ENCODE peak calls at places on chromosomes 4 and X, in nine cellular contexts. One of them, this sample, is unnamed.

GRCh38 chrX:111348363-111348927 is 63.5 kb downstream of the DCX start:
- DNase-seq in CD8-positive, alpha-beta T cell: no peak
- DNase-seq in hepatocyte: no peak
- DNase-seq in cardiac muscle cell: no peak
- DNase-seq in CD4-positive, alpha-beta T cell: no peak
- DNase-seq in RWPE1: no peak
- DNase-seq in H9: no peak
- DNase-seq in nephron progenitor cell: no peak
- DNase-seq in dorsolateral prefrontal cortex: no peak
- DNase-seq in this sample: no peak

GRCh38 chr4:186746581-186746980 is 22.9 kb upstream of the FAT1 start:
- DNase-seq in dorsolateral prefrontal cortex: no peak
- DNase-seq in cardiac muscle cell: no peak
- DNase-seq in hepatocyte: no peak
- DNase-seq in nephron progenitor cell: no peak
- DNase-seq in CD8-positive, alpha-beta T cell: no peak
- DNase-seq in RWPE1: no peak
- DNase-seq in H9: no peak
- DNase-seq in CD4-positive, alpha-beta T cell: no peak
- DNase-seq in this sample: no peak

GRCh38 chr4:101332424-101332823 is 14.9 kb downstream of the PPP3CA start:
- DNase-seq in cardiac muscle cell: peak; percentile 25
- DNase-seq in nephron progenitor cell: no peak
- DNase-seq in CD4-positive, alpha-beta T cell: no peak
- DNase-seq in dorsolateral prefrontal cortex: no peak
- DNase-seq in RWPE1: no peak
- DNase-seq in CD8-positive, alpha-beta T cell: no peak
- DNase-seq in hepatocyte: no peak
- DNase-seq in H9: no peak
- DNase-seq in this sample: no peak

GRCh38 chr4:41878170-41878941 is 56.9 kb upstream of the TMEM33 start:
- DNase-seq in RWPE1: no peak
- DNase-seq in nephron progenitor cell: peak; percentile 46
- DNase-seq in cardiac muscle cell: no peak
- DNase-seq in CD4-positive, alpha-beta T cell: no peak
- DNase-seq in hepatocyte: no peak
- DNase-seq in CD8-positive, alpha-beta T cell: no peak
- DNase-seq in dorsolateral prefrontal cortex: no peak
- DNase-seq in H9: peak; percentile 39
- DNase-seq in this sample: no peak

GRCh38 chr4:78184584-78184983 is 127.5 kb downstream of the FRAS1 start:
- DNase-seq in cardiac muscle cell: no peak
- DNase-seq in nephron progenitor cell: no peak
- DNase-seq in dorsolateral prefrontal cortex: no peak
- DNase-seq in hepatocyte: no peak
- DNase-seq in H9: no peak
- DNase-seq in CD4-positive, alpha-beta T cell: no peak
- DNase-seq in CD8-positive, alpha-beta T cell: no peak
- DNase-seq in RWPE1: no peak
- DNase-seq in this sample: no peak

GRCh38 chrX:130028196-130028595 is 45.8 kb downstream of the BCORL1 start:
- DNase-seq in dorsolateral prefrontal cortex: no peak
- DNase-seq in RWPE1: peak; percentile 4
- DNase-seq in cardiac muscle cell: peak; percentile 51
- DNase-seq in nephron progenitor cell: peak; percentile 31
- DNase-seq in hepatocyte: peak; percentile 35
- DNase-seq in CD4-positive, alpha-beta T cell: peak; percentile 40
- DNase-seq in H9: no peak
- DNase-seq in CD8-positive, alpha-beta T cell: peak; percentile 51
- DNase-seq in this sample: no peak

GRCh38 chr4:110344165-110344564 is 131.8 kb upstream of the ENPEP start:
- DNase-seq in CD4-positive, alpha-beta T cell: no peak
- DNase-seq in H9: no peak
- DNase-seq in cardiac muscle cell: peak; percentile 30
- DNase-seq in RWPE1: peak; percentile 32
- DNase-seq in CD8-positive, alpha-beta T cell: no peak
- DNase-seq in dorsolateral prefrontal cortex: no peak
- DNase-seq in hepatocyte: peak; percentile 43
- DNase-seq in nephron progenitor cell: no peak
- DNase-seq in this sample: no peak

GRCh38 chr4:16952462-16952871 is 54.0 kb upstream of the LDB2 start:
- DNase-seq in RWPE1: no peak
- DNase-seq in cardiac muscle cell: peak; percentile 30
- DNase-seq in hepatocyte: no peak
- DNase-seq in H9: no peak
- DNase-seq in CD4-positive, alpha-beta T cell: no peak
- DNase-seq in CD8-positive, alpha-beta T cell: no peak
- DNase-seq in nephron progenitor cell: no peak
- DNase-seq in dorsolateral prefrontal cortex: no peak
- DNase-seq in this sample: no peak

GRCh38 chr4:81915430-81915829 is 443.7 kb upstream of the RASGEF1B start:
- DNase-seq in RWPE1: no peak
- DNase-seq in hepatocyte: no peak
- DNase-seq in CD8-positive, alpha-beta T cell: no peak
- DNase-seq in nephron progenitor cell: no peak
- DNase-seq in CD4-positive, alpha-beta T cell: no peak
- DNase-seq in dorsolateral prefrontal cortex: no peak
- DNase-seq in H9: no peak
- DNase-seq in cardiac muscle cell: no peak
- DNase-seq in this sample: no peak

GRCh38 chrX:42704454-42704853 is 73.5 kb downstream of the PPP1R2C start:
- DNase-seq in hepatocyte: no peak
- DNase-seq in dorsolateral prefrontal cortex: no peak
- DNase-seq in RWPE1: no peak
- DNase-seq in cardiac muscle cell: peak; percentile 39
- DNase-seq in nephron progenitor cell: no peak
- DNase-seq in CD8-positive, alpha-beta T cell: no peak
- DNase-seq in H9: no peak
- DNase-seq in CD4-positive, alpha-beta T cell: no peak
- DNase-seq in this sample: no peak

GRCh38 chr4:152063301-152064235 is 302.8 kb upstream of the GATB start:
- DNase-seq in CD4-positive, alpha-beta T cell: peak; percentile 48
- DNase-seq in nephron progenitor cell: peak; percentile 25
- DNase-seq in RWPE1: peak; percentile 10
- DNase-seq in H9: no peak
- DNase-seq in dorsolateral prefrontal cortex: no peak
- DNase-seq in cardiac muscle cell: no peak
- DNase-seq in hepatocyte: peak; percentile 70
- DNase-seq in CD8-positive, alpha-beta T cell: peak; percentile 65
- DNase-seq in this sample: no peak

GRCh38 chr4:70728096-70728495 is 6.3 kb downstream of the RUFY3 start:
- DNase-seq in H9: no peak
- DNase-seq in dorsolateral prefrontal cortex: no peak
- DNase-seq in CD4-positive, alpha-beta T cell: no peak
- DNase-seq in nephron progenitor cell: no peak
- DNase-seq in CD8-positive, alpha-beta T cell: no peak
- DNase-seq in RWPE1: no peak
- DNase-seq in cardiac muscle cell: no peak
- DNase-seq in hepatocyte: no peak
- DNase-seq in this sample: no peak

GRCh38 chrX:24259544-24260240 is 54.2 kb downstream of the SUPT20HL2 start:
- DNase-seq in RWPE1: peak; percentile 20
- DNase-seq in H9: peak; percentile 43
- DNase-seq in hepatocyte: peak; percentile 87
- DNase-seq in nephron progenitor cell: peak; percentile 32
- DNase-seq in cardiac muscle cell: peak; percentile 84
- DNase-seq in CD4-positive, alpha-beta T cell: no peak
- DNase-seq in CD8-positive, alpha-beta T cell: no peak
- DNase-seq in dorsolateral prefrontal cortex: no peak
- DNase-seq in this sample: no peak

GRCh38 chr4:72468904-72469502 is 100.0 kb downstream of the ADAMTS3 start:
- DNase-seq in CD8-positive, alpha-beta T cell: no peak
- DNase-seq in hepatocyte: peak; percentile 60
- DNase-seq in nephron progenitor cell: no peak
- DNase-seq in H9: no peak
- DNase-seq in RWPE1: peak; percentile 21
- DNase-seq in cardiac muscle cell: peak; percentile 52
- DNase-seq in CD4-positive, alpha-beta T cell: no peak
- DNase-seq in dorsolateral prefrontal cortex: no peak
- DNase-seq in this sample: no peak

GRCh38 chr4:87011340-87012034 is 76.7 kb downstream of the AFF1 start:
- DNase-seq in dorsolateral prefrontal cortex: no peak
- DNase-seq in cardiac muscle cell: peak; percentile 90
- DNase-seq in CD8-positive, alpha-beta T cell: no peak
- DNase-seq in CD4-positive, alpha-beta T cell: no peak
- DNase-seq in RWPE1: peak; percentile 63
- DNase-seq in H9: no peak
- DNase-seq in nephron progenitor cell: no peak
- DNase-seq in hepatocyte: peak; percentile 84
- DNase-seq in this sample: no peak

GRCh38 chrX:110183314-110183713 is 134.6 kb downstream of the AMMECR1 start:
- DNase-seq in CD4-positive, alpha-beta T cell: no peak
- DNase-seq in RWPE1: no peak
- DNase-seq in nephron progenitor cell: no peak
- DNase-seq in cardiac muscle cell: no peak
- DNase-seq in dorsolateral prefrontal cortex: no peak
- DNase-seq in hepatocyte: no peak
- DNase-seq in H9: no peak
- DNase-seq in CD8-positive, alpha-beta T cell: no peak
- DNase-seq in this sample: no peak

GRCh38 chrX:56564921-56565861 is 1.8 kb downstream of the UBQLN2 start:
- DNase-seq in CD8-positive, alpha-beta T cell: no peak
- DNase-seq in dorsolateral prefrontal cortex: peak; percentile 48
- DNase-seq in RWPE1: no peak
- DNase-seq in hepatocyte: peak; percentile 4
- DNase-seq in cardiac muscle cell: peak; percentile 10
- DNase-seq in H9: no peak
- DNase-seq in CD4-positive, alpha-beta T cell: no peak
- DNase-seq in nephron progenitor cell: peak; percentile 2
- DNase-seq in this sample: no peak

GRCh38 chr4:58600290-58600689 is 1490.1 kb upstream of the IGFBP7 start:
- DNase-seq in RWPE1: no peak
- DNase-seq in dorsolateral prefrontal cortex: no peak
- DNase-seq in CD8-positive, alpha-beta T cell: no peak
- DNase-seq in hepatocyte: no peak
- DNase-seq in cardiac muscle cell: no peak
- DNase-seq in CD4-positive, alpha-beta T cell: no peak
- DNase-seq in nephron progenitor cell: no peak
- DNase-seq in H9: peak; percentile 31
- DNase-seq in this sample: no peak

GRCh38 chr4:147975902-147976301 is 244.0 kb downstream of the ARHGAP10 start:
- DNase-seq in hepatocyte: no peak
- DNase-seq in H9: no peak
- DNase-seq in RWPE1: no peak
- DNase-seq in cardiac muscle cell: peak; percentile 16
- DNase-seq in CD4-positive, alpha-beta T cell: no peak
- DNase-seq in dorsolateral prefrontal cortex: no peak
- DNase-seq in nephron progenitor cell: no peak
- DNase-seq in CD8-positive, alpha-beta T cell: no peak
- DNase-seq in this sample: no peak
- TF ChIP-seq CTCF in hepatocyte: no peak
- TF ChIP-seq CTCF in H9: no peak
- TF ChIP-seq CTCF in RWPE1: no peak
- TF ChIP-seq CTCF in cardiac muscle cell: no peak
- TF ChIP-seq CTCF in CD4-positive, alpha-beta T cell: no peak
- TF ChIP-seq CTCF in dorsolateral prefrontal cortex: no peak
- TF ChIP-seq CTCF in nephron progenitor cell: no peak
- TF ChIP-seq CTCF in CD8-positive, alpha-beta T cell: no peak
- TF ChIP-seq CTCF in this sample: no peak

DNA sequence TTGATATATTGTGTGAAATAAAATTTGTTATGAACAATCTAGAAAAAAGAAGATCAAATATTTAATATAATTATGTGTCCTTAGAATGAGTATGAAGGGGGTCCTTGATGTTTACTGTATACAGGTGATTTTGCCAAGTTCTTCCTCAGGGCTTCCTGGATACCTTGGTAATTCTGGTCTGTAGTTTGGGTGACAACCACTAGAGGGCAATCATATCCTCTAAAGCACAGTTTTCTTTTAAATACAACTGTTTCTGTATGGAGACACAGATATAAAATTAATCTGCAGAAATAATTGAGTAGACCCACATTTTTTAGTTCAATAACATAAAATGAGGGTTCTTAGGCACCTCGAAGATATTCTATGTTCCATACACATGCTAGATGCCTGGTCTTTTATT is 157.7 kb downstream of the SPANXN1 start:
- DNase-seq in cardiac muscle cell: peak; percentile 2
- DNase-seq in nephron progenitor cell: peak; percentile 12
- DNase-seq in CD8-positive, alpha-beta T cell: no peak
- DNase-seq in hepatocyte: peak; percentile 50
- DNase-seq in RWPE1: peak; percentile 7
- DNase-seq in CD4-positive, alpha-beta T cell: no peak
- DNase-seq in H9: no peak
- DNase-seq in dorsolateral prefrontal cortex: no peak
- DNase-seq in this sample: no peak
- TF ChIP-seq CTCF in cardiac muscle cell: peak; percentile 34
- TF ChIP-seq CTCF in nephron progenitor cell: peak; percentile 71
- TF ChIP-seq CTCF in CD8-positive, alpha-beta T cell: no peak
- TF ChIP-seq CTCF in hepatocyte: peak; percentile 57
- TF ChIP-seq CTCF in RWPE1: peak; percentile 41
- TF ChIP-seq CTCF in CD4-positive, alpha-beta T cell: peak; percentile 13
- TF ChIP-seq CTCF in H9: peak; percentile 73
- TF ChIP-seq CTCF in dorsolateral prefrontal cortex: peak; percentile 59
- TF ChIP-seq CTCF in this sample: no peak

GRCh38 chr4:6137027-6137746 is 63.2 kb downstream of the JAKMIP1 start:
- DNase-seq in H9: no peak
- DNase-seq in RWPE1: no peak
- DNase-seq in cardiac muscle cell: no peak
- DNase-seq in CD8-positive, alpha-beta T cell: no peak
- DNase-seq in hepatocyte: no peak
- DNase-seq in nephron progenitor cell: no peak
- DNase-seq in dorsolateral prefrontal cortex: no peak
- DNase-seq in CD4-positive, alpha-beta T cell: no peak
- DNase-seq in this sample: no peak

GRCh38 chr4:6137747-6138135 is 62.6 kb downstream of the JAKMIP1 start:
- DNase-seq in CD4-positive, alpha-beta T cell: no peak
- DNase-seq in dorsolateral prefrontal cortex: no peak
- DNase-seq in nephron progenitor cell: no peak
- DNase-seq in cardiac muscle cell: no peak
- DNase-seq in H9: no peak
- DNase-seq in RWPE1: no peak
- DNase-seq in hepatocyte: no peak
- DNase-seq in CD8-positive, alpha-beta T cell: no peak
- DNase-seq in this sample: no peak

GRCh38 chr4:6134612-6135220 is 65.6 kb downstream of the JAKMIP1 start:
- DNase-seq in nephron progenitor cell: no peak
- DNase-seq in CD8-positive, alpha-beta T cell: peak; percentile 55
- DNase-seq in hepatocyte: no peak
- DNase-seq in CD4-positive, alpha-beta T cell: peak; percentile 18
- DNase-seq in dorsolateral prefrontal cortex: no peak
- DNase-seq in cardiac muscle cell: no peak
- DNase-seq in H9: peak; percentile 51
- DNase-seq in RWPE1: no peak
- DNase-seq in this sample: no peak
- TF ChIP-seq CTCF in nephron progenitor cell: no peak
- TF ChIP-seq CTCF in CD8-positive, alpha-beta T cell: peak; percentile 38
- TF ChIP-seq CTCF in hepatocyte: no peak
- TF ChIP-seq CTCF in CD4-positive, alpha-beta T cell: no peak
- TF ChIP-seq CTCF in dorsolateral prefrontal cortex: peak; percentile 32
- TF ChIP-seq CTCF in cardiac muscle cell: no peak
- TF ChIP-seq CTCF in H9: peak; percentile 60
- TF ChIP-seq CTCF in RWPE1: no peak
- TF ChIP-seq CTCF in this sample: no peak

DNA sequence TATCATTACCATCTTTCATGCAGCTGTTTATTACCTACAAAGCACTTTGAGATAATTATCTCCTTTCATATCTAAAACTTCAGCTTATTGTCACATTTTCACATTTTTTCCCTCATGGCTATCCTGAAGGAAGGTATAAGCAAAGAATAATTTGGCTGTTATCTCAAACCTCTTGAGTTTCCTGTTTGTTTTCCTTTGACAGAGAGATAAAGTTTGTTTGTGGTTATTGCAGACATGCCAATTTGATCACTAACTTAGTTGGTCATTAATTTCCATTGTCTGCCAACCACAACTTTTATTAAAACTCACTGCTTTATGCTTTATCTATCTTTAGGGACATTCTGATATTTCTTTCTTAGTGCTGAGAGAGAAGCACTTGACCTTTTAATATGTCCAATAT is 89.8 kb upstream of the SPANXB1 start:
- DNase-seq in H9: no peak
- DNase-seq in cardiac muscle cell: no peak
- DNase-seq in dorsolateral prefrontal cortex: no peak
- DNase-seq in nephron progenitor cell: no peak
- DNase-seq in CD4-positive, alpha-beta T cell: no peak
- DNase-seq in CD8-positive, alpha-beta T cell: no peak
- DNase-seq in RWPE1: no peak
- DNase-seq in hepatocyte: no peak
- DNase-seq in this sample: no peak
- TF ChIP-seq CTCF in H9: no peak
- TF ChIP-seq CTCF in cardiac muscle cell: no peak
- TF ChIP-seq CTCF in dorsolateral prefrontal cortex: no peak
- TF ChIP-seq CTCF in nephron progenitor cell: no peak
- TF ChIP-seq CTCF in CD4-positive, alpha-beta T cell: no peak
- TF ChIP-seq CTCF in CD8-positive, alpha-beta T cell: no peak
- TF ChIP-seq CTCF in RWPE1: no peak
- TF ChIP-seq CTCF in hepatocyte: no peak
- TF ChIP-seq CTCF in this sample: no peak

This sample was measured in AG04449.